ENCODE peak calls at places on chromosomes 1 and 21, in nine cellular contexts. L is cardiac fibroblast, I is fibroblast of lung, O is HCT116, J is mucosa of descending colon, W is GM12865, P is mammary epithelial cell, V is skeletal muscle cell, A is aorta. G is an unnamed sample.

GRCh38 chr1:50099654-50100053 is 9.1 kb upstream of the ELAVL4 start:
- DNase-seq in W (no peak), I (no peak), L (no peak), P (no peak), A (no peak), V (no peak), O (no peak), J (no peak), G (no peak)

GRCh38 chr1:60488857-60489256 is 415.3 kb upstream of the C1orf87 start:
- DNase-seq in P (no peak), V (no peak), W (no peak), A (no peak), O (no peak), I (no peak), L (peak), J (no peak), G (no peak)

GRCh38 chr21:45802956-45803612 is 159.6 kb downstream of the PCBP3 start:
- DNase-seq in P (no peak), J (no peak), I (no peak), O (no peak), V (no peak), A (no peak), L (no peak), W (no peak), G (no peak)

GRCh38 chr1:16915627-16915973 is 6.1 kb upstream of the CROCC start:
- DNase-seq in A (no peak), I (no peak), L (peak), V (no peak), P (no peak), W (no peak), O (no peak), J (peak), G (no peak)

GRCh38 chr1:31510853-31511789 is 65.2 kb upstream of the TINAGL1 start:
- DNase-seq in O (no peak), J (no peak), L (no peak), V (no peak), W (no peak), I (no peak), P (peak), A (no peak), G (no peak)

GRCh38 chr1:80218112-80218511 is 1211.6 kb upstream of the ADGRL4 start:
- DNase-seq in I (peak), L (peak), O (peak), J (no peak), P (peak), A (no peak), V (peak), W (peak), G (peak)

GRCh38 chr21:38984982-38985422 is 179.3 kb downstream of the ETS2 start:
- DNase-seq in A (peak), O (no peak), V (peak), L (peak), P (peak), J (no peak), I (peak), W (no peak), G (peak)

GRCh38 chr1:55172272-55172671 is 42.9 kb downstream of the USP24 start:
- DNase-seq in O (no peak), P (no peak), V (no peak), L (no peak), I (peak), J (no peak), A (no peak), W (no peak), G (no peak)

GRCh38 chr1:235920596-235921375 is 54.1 kb upstream of the LYST start:
- DNase-seq in V (no peak), A (no peak), L (peak), O (no peak), P (peak), W (no peak), J (no peak), I (peak), G (no peak)

GRCh38 chr1:244896550-244896949 is 32.2 kb upstream of the HNRNPU start:
- DNase-seq in J (no peak), P (no peak), O (no peak), I (peak), V (peak), A (no peak), L (peak), W (no peak), G (no peak)

GRCh38 chr1:147717706-147718097 is 42.7 kb downstream of the GJA5 start:
- DNase-seq in I (no peak), V (no peak), P (peak), O (no peak), W (no peak), L (peak), J (peak), A (peak), G (no peak)

GRCh38 chr1:204445860-204446412 is 34.3 kb upstream of the PPP1R15B start:
- DNase-seq in J (peak), P (no peak), O (no peak), A (no peak), L (peak), W (peak), I (no peak), V (no peak), G (peak)

GRCh38 chr1:206507395-206508129 is at the start of gene RASSF5:
- DNase-seq in I (peak), W (peak), J (peak), P (peak), V (no peak), L (peak), A (peak), O (no peak), G (no peak)

GRCh38 chr1:228268891-228269285 is 61.0 kb downstream of the OBSCN start:
- DNase-seq in J (no peak), O (no peak), A (no peak), W (no peak), V (no peak), P (no peak), I (no peak), L (no peak), G (no peak)

GRCh38 chr1:241939798-241940197 is 17.8 kb upstream of the BECN2 start:
- DNase-seq in V (no peak), I (no peak), J (no peak), A (no peak), P (no peak), L (no peak), W (no peak), O (no peak), G (no peak)

GRCh38 chr1:245332513-245332912 is 177.7 kb downstream of the KIF26B start:
- DNase-seq in W (no peak), L (no peak), P (no peak), I (peak), J (no peak), V (no peak), A (no peak), O (no peak), G (no peak)

GRCh38 chr1:113041569-113042335 is 31.2 kb upstream of the LRIG2 start:
- DNase-seq in J (no peak), V (no peak), A (no peak), L (no peak), W (no peak), O (no peak), I (no peak), P (no peak), G (no peak)
- H3K4me3 ChIP-seq in J (no peak), V (no peak), A (no peak), L (no peak), W (no peak), O (no peak), I (no peak), P (no peak), G (no peak)

DNA sequence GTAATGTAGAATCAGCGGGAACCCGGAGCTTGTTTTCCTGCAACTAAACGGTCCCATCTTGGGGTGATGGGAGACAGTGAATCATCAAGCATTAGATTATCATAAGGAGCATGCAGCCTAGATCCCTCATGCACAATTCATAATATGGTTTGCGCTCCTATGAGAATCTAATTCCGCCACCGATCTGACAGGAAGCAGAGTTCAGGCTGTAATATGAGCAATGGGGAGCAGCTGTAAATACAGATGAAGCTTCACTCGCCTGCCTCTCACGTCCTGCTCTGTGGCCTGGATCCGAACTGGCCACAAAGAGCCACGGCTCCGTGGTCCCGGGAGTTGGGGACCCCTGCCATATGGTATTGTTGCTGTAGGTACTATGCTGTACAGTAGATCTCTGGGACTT is 1.6 kb downstream of the IFI44 start:
- DNase-seq in J (peak), I (peak), V (peak), W (no peak), P (no peak), O (no peak), A (no peak), L (peak), G (no peak)
- H3K4me3 ChIP-seq in J (no peak), I (peak), V (peak), W (peak), P (no peak), O (no peak), A (no peak), L (no peak), G (no peak)

GRCh38 chr1:181483084-181483559 is at the start of gene CACNA1E:
- DNase-seq in W (no peak), P (no peak), L (no peak), V (no peak), O (no peak), I (no peak), J (no peak), A (no peak), G (no peak)
- H3K4me3 ChIP-seq in W (peak), P (no peak), L (no peak), V (peak), O (no peak), I (no peak), J (no peak), A (no peak), G (no peak)

GRCh38 chr1:66335125-66335524 is 198.8 kb upstream of the SGIP1 start:
- DNase-seq in O (no peak), L (no peak), A (no peak), J (no peak), W (peak), P (no peak), V (no peak), I (no peak), G (no peak)
- H3K4me3 ChIP-seq in O (peak), L (peak), A (peak), J (no peak), W (peak), P (no peak), V (no peak), I (no peak), G (no peak)

GRCh38 chr1:29638281-29638680 is 402.0 kb downstream of the PTPRU start:
- DNase-seq in W (no peak), O (no peak), P (no peak), J (no peak), L (no peak), A (no peak), I (no peak), V (no peak), G (no peak)

GRCh38 chr1:29639156-29639736 is 402.9 kb downstream of the PTPRU start:
- DNase-seq in A (no peak), J (no peak), I (peak), L (no peak), O (peak), P (peak), W (no peak), V (no peak), G (no peak)

GRCh38 chr1:29635073-29635335 is 398.7 kb downstream of the PTPRU start:
- DNase-seq in O (no peak), W (no peak), A (no peak), V (no peak), J (no peak), P (no peak), I (no peak), L (no peak), G (no peak)

GRCh38 chr1:29635501-29636263 is 399.4 kb downstream of the PTPRU start:
- DNase-seq in L (no peak), O (no peak), A (no peak), J (no peak), I (no peak), P (no peak), W (no peak), V (no peak), G (no peak)

GRCh38 chr1:29636936-29637335 is 400.6 kb downstream of the PTPRU start:
- DNase-seq in I (peak), J (no peak), V (no peak), W (no peak), P (no peak), A (no peak), L (no peak), O (no peak), G (no peak)
- H3K4me3 ChIP-seq in I (no peak), J (no peak), V (no peak), W (no peak), P (no peak), A (no peak), L (no peak), O (no peak), G (no peak)